ENCODE peak calls at places on chromosomes 2 and 18, in eight cellular contexts. Z is sigmoid colon, P is psoas muscle, E is suprapubic skin, Y is left ventricle myocardium inferior, G is Peyer's patch, L is fibroblast of lung, B is heart right ventricle. D is an unnamed sample.

GRCh38 chr18:39305756-39306155 is 1740.2 kb upstream of the CELF4 start:
- DNase-seq in Z (no peak), P (no peak), B (no peak), L (no peak), E (no peak), Y (no peak), G (no peak), D (no peak)

GRCh38 chr18:6558770-6559169 is 144.1 kb upstream of the L3MBTL4 start:
- DNase-seq in G (no peak), Z (no peak), E (no peak), P (no peak), L (no peak), Y (no peak), B (no peak), D (no peak)

GRCh38 chr18:40867452-40867851 is 1087.6 kb upstream of the PIK3C3 start:
- DNase-seq in B (no peak), Y (no peak), E (no peak), L (peak; percentile 87), Z (no peak), P (no peak), G (no peak), D (no peak)

GRCh38 chr2:26008851-26009566 is 24.9 kb upstream of the RAB10 start:
- DNase-seq in L (peak; percentile 49), P (peak; percentile 56), G (peak; percentile 79), Z (peak; percentile 79), B (no peak), E (no peak), Y (peak; percentile 44), D (peak; percentile 26)

GRCh38 chr2:190382851-190383250 is 25.3 kb upstream of the MFSD6 start:
- DNase-seq in L (peak; percentile 57), E (no peak), B (no peak), G (peak; percentile 55), P (no peak), Z (no peak), Y (no peak), D (peak; percentile 43)

GRCh38 chr2:50126845-50127244 is 905.1 kb downstream of the NRXN1 start:
- DNase-seq in Z (no peak), Y (no peak), L (no peak), P (no peak), B (no peak), G (peak; percentile 53), E (no peak), D (peak; percentile 1)

GRCh38 chr2:145764631-145765030 is 1244.7 kb upstream of the ZEB2 start:
- DNase-seq in L (no peak), E (no peak), P (peak; percentile 71), Y (peak; percentile 60), B (peak; percentile 45), G (no peak), Z (no peak), D (peak; percentile 91)

GRCh38 chr18:5772271-5772670 is 123.1 kb downstream of the TMEM200C start:
- DNase-seq in Y (no peak), P (no peak), B (no peak), G (no peak), L (no peak), E (no peak), Z (peak; percentile 63), D (no peak)

GRCh38 chr18:41144444-41144843 is 810.6 kb upstream of the PIK3C3 start:
- DNase-seq in G (no peak), E (no peak), Z (no peak), P (no peak), L (peak; percentile 62), B (no peak), Y (no peak), D (no peak)

GRCh38 chr2:209958016-209958415 is 44.4 kb upstream of the RPE start:
- DNase-seq in E (no peak), Y (no peak), G (no peak), P (no peak), Z (no peak), B (no peak), L (no peak), D (no peak)

GRCh38 chr2:7758065-7758759 is 841.0 kb downstream of the RNF144A start:
- DNase-seq in B (no peak), G (no peak), E (no peak), L (peak; percentile 2), P (no peak), Y (no peak), Z (no peak), D (no peak)

GRCh38 chr18:34075963-34076860 is 148.5 kb downstream of the NOL4 start:
- DNase-seq in P (no peak), E (no peak), G (no peak), B (no peak), Y (no peak), L (no peak), Z (no peak), D (no peak)

DNA sequence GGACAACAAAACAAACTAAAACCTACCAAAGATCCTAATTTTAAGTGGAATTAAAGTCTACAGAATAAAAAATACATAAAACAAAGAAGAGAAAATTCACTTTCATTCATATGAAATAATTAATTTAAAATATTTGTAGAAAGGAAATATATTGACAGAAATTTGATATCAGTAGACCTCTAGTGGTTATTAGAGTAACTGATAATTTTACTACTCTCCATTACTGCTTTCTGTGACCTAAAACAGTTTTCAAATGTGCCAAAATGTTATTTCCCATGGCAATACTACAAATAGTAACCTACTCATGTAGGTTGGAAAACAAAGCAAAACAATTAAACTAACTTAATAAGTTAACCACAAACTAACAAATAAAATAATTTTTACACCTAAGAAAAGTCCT is 147.1 kb downstream of the NOL4 start:
- DNase-seq in G (no peak), Y (no peak), E (no peak), L (no peak), P (no peak), B (no peak), Z (no peak), D (no peak)
- TF ChIP-seq CTCF in G (peak; percentile 29), Y (no peak), E (no peak), L (no peak), P (no peak), B (no peak), Z (no peak), D (peak; percentile 32)

GRCh38 chr18:54767094-54767493 is 61.2 kb upstream of the RAB27B start:
- DNase-seq in Y (no peak), P (no peak), E (no peak), L (no peak), G (no peak), Z (no peak), B (no peak), D (no peak)
- H3K4me1 ChIP-seq in Y (no peaks in the 10 kb centered on the region), P (no peaks in the 10 kb centered on the region), E (no peaks in the 10 kb centered on the region), L (no peaks in the 10 kb centered on the region), G (no peaks in the 10 kb centered on the region), Z (no peaks in the 10 kb centered on the region), B (no peaks in the 10 kb centered on the region), D (no peaks in the 10 kb centered on the region)

GRCh38 chr2:139946690-139947089 is 1166.5 kb upstream of the NXPH2 start:
- DNase-seq in P (no peak), B (no peak), Y (no peak), Z (no peak), E (no peak), L (no peak), G (no peak), D (peak; percentile 15)
- TF ChIP-seq CTCF in P (no peak), B (no peak), Y (no peak), Z (no peak), E (no peak), L (no peak), G (no peak), D (peak; percentile 38)

DNA sequence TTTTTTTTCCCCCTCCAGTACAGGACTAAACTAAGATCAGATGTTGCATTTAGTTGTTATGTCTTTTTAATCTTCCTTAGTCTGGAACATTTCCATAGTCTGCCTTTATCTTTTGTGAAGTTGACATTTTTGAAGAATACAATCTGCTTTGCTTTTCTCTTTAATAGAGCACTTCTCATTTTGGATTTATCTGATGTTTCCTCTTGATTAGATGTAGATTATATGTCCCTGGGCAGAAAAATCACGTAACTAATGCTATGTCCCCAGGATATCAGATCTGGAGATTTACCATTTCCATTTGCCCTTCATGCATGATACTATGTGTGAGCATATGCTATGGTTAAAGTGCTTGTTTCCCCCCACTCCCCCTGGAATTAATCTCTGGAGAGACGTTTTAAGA is 6.2 kb downstream of the ZNF638 start:
- DNase-seq in G (no peak), L (no peak), Y (no peak), E (no peak), B (no peak), Z (no peak), P (no peak), D (no peak)
- H3K4me1 ChIP-seq in G (no peaks in the 10 kb centered on the region), L (peaks cover 7% of the 10 kb centered on the region), Y (peaks cover 100% of the 10 kb centered on the region), E (peaks cover 77% of the 10 kb centered on the region), B (peaks cover 97% of the 10 kb centered on the region), Z (peaks cover 99% of the 10 kb centered on the region), P (peaks cover 78% of the 10 kb centered on the region), D (peaks cover 29% of the 10 kb centered on the region)

DNA sequence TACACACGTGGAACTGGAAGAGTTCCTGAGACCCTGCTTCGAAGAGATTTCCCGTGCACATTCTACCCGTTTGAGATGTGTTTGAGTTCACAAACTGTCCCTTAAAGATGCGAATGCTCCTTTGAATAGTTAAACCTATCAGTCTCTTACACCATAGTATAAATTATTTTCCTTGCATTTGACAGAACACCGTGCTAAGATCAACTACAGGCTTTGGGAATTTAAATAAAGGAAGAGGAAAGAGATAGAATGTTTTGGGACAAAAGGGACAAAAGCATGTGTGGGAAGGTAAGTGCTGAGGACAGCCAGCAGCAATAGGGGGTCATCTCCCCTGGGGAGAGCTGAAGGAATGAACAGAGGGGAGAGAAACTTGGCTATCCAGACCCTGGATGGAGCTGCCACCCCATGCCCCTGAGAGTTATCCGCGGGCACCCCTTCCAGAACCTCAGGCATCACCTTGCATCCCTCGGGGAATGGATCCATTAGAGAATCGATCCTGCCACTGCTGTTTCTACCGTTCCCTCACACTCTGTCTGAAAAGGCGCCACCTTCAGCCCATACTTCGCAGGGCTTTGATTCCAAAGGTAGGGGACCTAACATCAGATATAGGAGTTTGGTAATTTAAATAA is 890 bp upstream of the ADCY3 start:
- DNase-seq in E (no peak), G (peak; percentile 67), L (no peak), Y (no peak), Z (no peak), P (no peak), B (no peak), D (peak; percentile 34)
- TF ChIP-seq CTCF in E (no peak), G (peak; percentile 26), L (peak; percentile 32), Y (no peak), Z (no peak), P (no peak), B (no peak), D (peak; percentile 49)

GRCh38 chr2:119253114-119253702 is 29.6 kb downstream of the STEAP3 start:
- DNase-seq in G (no peak), Y (no peak), E (no peak), L (peak; percentile 69), B (no peak), P (no peak), Z (no peak), D (no peak)
- H3K4me1 ChIP-seq in G (no peaks in the 10 kb centered on the region), Y (peaks cover 22% of the 10 kb centered on the region), E (peaks cover 10% of the 10 kb centered on the region), L (peaks cover 36% of the 10 kb centered on the region), B (peaks cover 10% of the 10 kb centered on the region), P (peaks cover 27% of the 10 kb centered on the region), Z (peaks cover 15% of the 10 kb centered on the region), D (peaks cover 10% of the 10 kb centered on the region)

DNA sequence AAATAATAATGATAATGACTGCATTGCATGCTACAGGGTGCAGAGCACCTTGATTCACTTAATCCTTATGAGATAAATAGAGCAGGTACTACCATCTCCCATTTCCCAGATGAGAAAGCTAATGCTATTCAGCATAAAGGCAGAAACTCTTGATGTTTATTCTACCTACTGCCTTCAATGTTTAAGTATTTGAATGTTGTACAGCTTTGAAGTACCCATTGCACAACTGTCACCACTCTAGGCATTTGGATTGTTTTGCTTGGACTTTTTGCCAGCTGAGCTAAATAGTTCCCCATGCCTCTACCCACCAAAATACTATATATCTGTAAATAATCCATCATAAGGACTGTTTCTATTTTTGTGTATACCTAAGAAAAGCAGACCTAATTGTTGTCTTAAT is 7.7 kb upstream of the MXD1 start:
- DNase-seq in B (no peak), E (no peak), Y (no peak), P (no peak), G (no peak), Z (no peak), L (no peak), D (no peak)
- TF ChIP-seq CTCF in B (no peak), E (no peak), Y (no peak), P (no peak), G (no peak), Z (no peak), L (no peak), D (no peak)